ENCODE peak calls at places on chromosomes 2 and 18, in five cellular contexts. M is IMR-90; K is colonic mucosa; R is CD4-positive, CD25-positive, alpha-beta regulatory T cell; V is psoas muscle. B is an unnamed sample. For H3K36me3 and H3K4me1, the result is how much of the 10 kb centered on the place peaks cover.

GRCh38 chr18:9874730-9875129 is 11.0 kb upstream of the TXNDC2 start:
- DNase-seq in R (no peak), K (no peak), V (no peak), M (peak), B (no peak)

GRCh38 chr2:128603411-128603924 is 284.8 kb upstream of the HS6ST1 start:
- DNase-seq in V (no peak), M (no peak), R (no peak), K (no peak), B (no peak)

GRCh38 chr2:63903003-63903402 is 61.3 kb downstream of the UGP2 start:
- DNase-seq in M (peak), V (no peak), K (no peak), R (no peak), B (no peak)

GRCh38 chr18:24949908-24950307 is 402.1 kb downstream of the ZNF521 start:
- DNase-seq in R (no peak), K (no peak), M (no peak), V (no peak), B (no peak)

GRCh38 chr2:105652014-105652796 is 92.5 kb upstream of the NCK2 start:
- DNase-seq in R (no peak), V (no peak), M (no peak), K (peak), B (no peak)

GRCh38 chr2:46074501-46074900 is 222.7 kb upstream of the EPAS1 start:
- DNase-seq in R (no peak), M (no peak), K (no peak), V (no peak), B (no peak)

GRCh38 chr18:23547806-23548205 is 38.5 kb downstream of the NPC1 start:
- DNase-seq in V (no peak), M (no peak), K (no peak), R (no peak), B (no peak)

GRCh38 chr2:9897331-9897737 is 54.1 kb downstream of the TAF1B start:
- DNase-seq in M (peak), K (peak), R (no peak), V (peak), B (peak)

GRCh38 chr2:24077879-24078278 is 1.8 kb upstream of the SF3B6 start:
- DNase-seq in K (no peak), M (no peak), R (no peak), V (no peak), B (no peak)

GRCh38 chr2:20766798-20767644 is 55.9 kb downstream of the LDAH start:
- DNase-seq in R (no peak), M (no peak), K (no peak), V (no peak), B (no peak)

DNA sequence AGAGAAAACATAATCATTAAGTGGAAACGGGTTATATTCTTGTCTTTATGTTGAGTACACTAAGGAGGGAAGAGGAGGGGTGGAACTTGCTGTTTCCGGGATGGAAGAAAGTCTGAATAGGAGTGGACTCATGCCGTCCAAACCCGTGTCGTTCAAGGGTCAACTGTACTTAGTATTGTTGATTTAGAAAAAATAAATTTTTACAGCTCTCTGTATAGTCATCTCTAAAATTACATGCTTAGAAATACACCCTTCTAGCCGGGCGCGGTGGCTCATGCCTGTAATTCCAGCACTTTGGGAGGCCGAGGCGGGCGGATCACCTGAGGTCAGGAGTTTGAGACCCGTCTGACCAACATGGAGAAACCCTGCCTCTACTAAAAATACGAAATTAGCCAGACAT is 29.4 kb downstream of the RIF1 start:
- DNase-seq in M (no peak), R (no peak), V (no peak), K (peak), B (no peak)
- H3K36me3 ChIP-seq in M (under half), R (half or more), V (half or more), K (under half), B (under half)

GRCh38 chr2:168801456-168801855 is 981 bp upstream of the NOSTRIN start:
- DNase-seq in R (no peak), K (no peak), V (no peak), M (no peak), B (no peak)
- H3K27ac ChIP-seq in R (no peak), K (peak), V (no peak), M (no peak), B (peak)

DNA sequence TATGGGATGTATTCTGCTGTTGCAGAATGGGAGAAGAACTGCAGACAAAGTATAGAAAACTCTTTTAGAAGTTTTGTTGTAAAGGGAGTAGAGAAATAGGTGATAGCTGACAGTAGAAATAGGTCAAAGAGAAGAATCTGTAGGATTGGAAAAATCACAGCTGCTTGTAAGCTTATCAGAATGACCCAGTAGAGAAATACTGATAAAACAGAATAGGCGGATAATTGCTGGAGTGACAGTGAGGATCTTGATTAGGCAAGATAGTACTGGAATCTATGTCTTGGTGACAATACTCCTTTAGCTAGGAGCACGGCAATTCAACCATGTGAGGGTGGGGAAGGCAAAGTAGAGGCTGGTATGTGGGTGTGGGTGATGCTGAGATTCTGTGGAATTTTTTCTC is 4.5 kb upstream of the SMAD4 start:
- DNase-seq in K (no peak), M (no peak), V (no peak), R (no peak), B (no peak)
- H3K4me1 ChIP-seq in K (under half), M (under half), V (under half), R (under half), B (under half)

GRCh38 chr2:138866797-138867196 is 86.6 kb upstream of the NXPH2 start:
- DNase-seq in V (no peak), M (no peak), K (no peak), R (no peak), B (no peak)
- H3K36me3 ChIP-seq in V (under half), M (under half), K (under half), R (under half), B (under half)

GRCh38 chr2:177242136-177242987 is 22.2 kb downstream of the NFE2L2 start:
- DNase-seq in R (no peak), M (peak), V (no peak), K (no peak), B (no peak)

GRCh38 chr2:177237932-177238331 is 25.3 kb downstream of the HNRNPA3 start:
- DNase-seq in M (no peak), R (no peak), K (no peak), V (no peak), B (no peak)

GRCh38 chr2:177239053-177239452 is 25.5 kb downstream of the NFE2L2 start:
- DNase-seq in M (no peak), K (no peak), V (no peak), R (no peak), B (no peak)

GRCh38 chr2:177241771-177242135 is 22.8 kb downstream of the NFE2L2 start:
- DNase-seq in M (no peak), K (no peak), V (no peak), R (no peak), B (no peak)

GRCh38 chr2:177239934-177240600 is 24.5 kb downstream of the NFE2L2 start:
- DNase-seq in M (peak), V (no peak), K (peak), R (peak), B (no peak)
- H3K27ac ChIP-seq in M (peak), V (peak), K (peak), R (peak), B (peak)

DNA sequence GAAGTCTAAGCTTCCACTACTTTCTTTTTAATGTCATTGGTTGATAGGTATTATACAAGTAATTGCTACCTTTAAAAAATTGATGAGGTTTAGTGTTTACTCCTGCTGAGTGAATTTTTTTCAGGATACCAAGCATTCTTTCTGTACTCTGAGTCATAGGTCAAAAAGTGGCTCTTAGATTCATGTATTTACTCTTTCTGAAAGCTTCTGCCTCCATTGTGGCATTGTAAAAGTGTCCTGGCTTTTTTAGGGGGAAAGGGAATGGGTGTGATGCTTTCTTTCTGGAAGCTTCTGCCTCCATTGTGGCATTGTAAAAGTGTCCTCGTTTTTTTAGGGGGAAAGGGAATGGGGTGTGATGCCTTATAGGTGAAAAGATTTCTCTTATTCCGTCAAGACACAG is 286.5 kb downstream of the LPIN1 start:
- DNase-seq in K (no peak), R (no peak), M (peak), V (no peak), B (no peak)
- H3K4me1 ChIP-seq in K (under half), R (under half), M (under half), V (under half), B (under half)

DNA sequence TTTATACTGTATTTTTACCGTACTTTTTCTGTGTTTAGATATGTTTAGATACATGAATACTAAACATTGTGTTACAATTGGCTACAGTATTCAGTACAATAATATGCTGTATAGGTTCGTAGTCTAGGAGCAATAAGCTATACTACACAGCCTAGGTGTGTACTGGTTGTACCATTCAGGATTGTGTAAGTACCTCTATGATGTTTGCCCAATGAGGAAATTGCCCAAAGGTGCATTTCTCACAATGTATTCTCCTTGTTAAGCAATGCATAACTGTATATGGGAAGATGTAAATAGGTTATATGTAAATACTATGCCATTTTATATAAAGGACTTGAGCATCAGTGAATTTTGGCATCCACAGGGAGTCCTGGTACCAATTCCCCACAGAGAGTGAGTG is 10.7 kb downstream of the EIF2AK2 start:
- DNase-seq in R (no peak), M (no peak), V (no peak), K (no peak), B (no peak)
- H3K36me3 ChIP-seq in R (under half), M (under half), V (half or more), K (under half), B (half or more)

DNA sequence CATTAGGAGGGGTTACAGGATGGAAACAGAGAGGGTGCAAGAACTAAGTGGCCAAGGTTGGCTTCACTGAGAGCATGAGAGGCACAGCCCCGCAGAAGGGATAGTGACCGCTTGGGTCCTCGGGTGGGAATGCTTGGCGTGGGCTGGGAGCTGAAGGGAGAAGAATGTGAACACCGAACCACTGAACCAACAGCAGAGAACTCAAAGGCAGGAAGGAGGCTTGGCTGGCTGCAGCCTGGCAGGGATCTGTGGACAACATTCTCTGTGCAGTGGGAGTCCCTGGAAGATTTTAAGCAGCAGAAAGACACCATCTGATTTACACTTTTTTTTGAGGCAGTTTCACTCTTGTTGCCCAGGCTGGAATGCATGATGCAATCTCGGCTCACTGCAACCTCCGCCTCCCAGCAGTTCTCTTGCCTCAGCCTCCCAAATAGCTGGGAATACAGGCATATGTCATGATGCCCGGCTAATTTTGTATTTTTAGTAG is 33.9 kb downstream of the SOWAHC start:
- DNase-seq in R (no peak), V (no peak), M (no peak), K (no peak), B (no peak)
- H3K27ac ChIP-seq in R (no peak), V (no peak), M (no peak), K (no peak), B (no peak)

DNA sequence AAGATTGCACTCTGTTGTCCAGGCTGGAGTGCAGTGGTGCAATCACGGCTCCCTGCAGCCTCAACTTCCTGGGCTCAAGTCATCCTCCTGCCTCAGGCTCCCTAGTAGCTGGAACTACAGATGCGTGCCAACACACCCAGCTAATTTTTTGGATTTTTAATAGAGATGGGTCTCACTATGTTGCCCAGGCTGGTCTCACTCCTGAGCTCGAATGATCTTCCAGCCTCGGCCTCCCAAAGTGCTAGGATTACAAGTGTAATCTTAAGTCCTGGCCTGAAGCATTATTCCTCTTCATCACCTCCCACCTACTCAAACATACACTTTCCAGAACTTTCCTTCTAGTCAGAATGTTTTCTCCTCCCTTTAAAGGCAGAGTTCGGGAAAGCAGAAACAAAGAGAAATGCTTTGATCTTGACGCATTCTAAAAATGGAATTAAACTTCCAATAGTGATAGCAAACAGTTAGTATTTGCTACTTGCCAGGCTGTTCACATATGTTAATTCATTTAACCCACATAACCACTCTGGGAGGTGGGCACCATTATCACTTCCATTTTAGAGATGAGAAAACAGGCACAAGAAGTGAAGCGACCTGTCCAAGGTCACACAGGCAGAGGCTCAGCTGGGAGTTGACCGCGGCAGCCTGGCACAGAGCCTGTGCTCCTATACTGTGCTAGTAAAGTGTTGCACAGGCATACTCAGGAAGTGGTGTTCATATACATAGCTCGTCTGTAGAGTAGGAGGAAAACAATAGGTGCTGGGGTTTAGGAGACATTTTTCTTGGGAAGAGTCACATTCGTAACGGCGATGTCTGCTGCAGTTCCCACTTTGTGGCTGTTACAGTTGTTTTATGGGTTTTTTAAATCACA is 24.6 kb downstream of the TEX44 start:
- DNase-seq in M (peak), V (no peak), K (peak), R (no peak), B (no peak)
- H3K4me1 ChIP-seq in M (under half), V (under half), K (under half), R (under half), B (under half)

GRCh38 chr18:8806798-8807501 is 101.6 kb downstream of the MTCL1 start:
- DNase-seq in R (no peak), V (no peak), M (no peak), K (no peak), B (no peak)

GRCh38 chr18:8808001-8808400 is 102.6 kb downstream of the MTCL1 start:
- DNase-seq in R (no peak), V (no peak), M (peak), K (no peak), B (no peak)

GRCh38 chr18:8806105-8806797 is 100.9 kb downstream of the MTCL1 start:
- DNase-seq in R (no peak), M (no peak), K (no peak), V (no peak), B (no peak)

GRCh38 chr18:8805552-8805951 is 100.2 kb downstream of the MTCL1 start:
- DNase-seq in V (no peak), K (no peak), R (no peak), M (no peak), B (no peak)

GRCh38 chr18:8807502-8807833 is 102.1 kb downstream of the MTCL1 start:
- DNase-seq in M (no peak), K (no peak), V (no peak), R (no peak), B (no peak)
- H3K36me3 ChIP-seq in M (under half), K (under half), V (under half), R (under half), B (under half)

B was measured in heart right ventricle.